ENCODE peak calls at places on chromosomes 13 and 19, in eight cellular contexts. I is astrocyte of the cerebellum, C is cardiac muscle cell, D is bronchial epithelial cell, M is testis, H is kidney, Y is colonic mucosa, S is lower lobe of right lung. E is an unnamed sample.
A peak's percentile ranks its signal among the peaks of the same experiment; 100 is the strongest.

GRCh38 chr19:42253245-42254082 is 1.5 kb downstream of the ERF start:
- DNase-seq in I (no peak), C (peak; percentile 75), D (no peak), M (peak; percentile 78), H (peak; percentile 92), Y (peak; percentile 78), S (peak; percentile 77), E (no peak)

GRCh38 chr19:16143399-16144215 is at the start of gene HSH2D:
- DNase-seq in I (no peak), C (no peak), D (peak; percentile 52), M (no peak), H (peak; percentile 91), Y (peak; percentile 92), S (peak; percentile 94), E (no peak)

GRCh38 chr19:48674921-48675824 is 2.4 kb upstream of the NTN5 start:
- DNase-seq in I (peak; percentile 65), C (peak; percentile 91), D (peak; percentile 58), M (peak; percentile 94), H (peak; percentile 86), Y (peak; percentile 87), S (peak; percentile 80), E (peak; percentile 65)

GRCh38 chr13:67549331-67549730 is 319.2 kb upstream of the PCDH9 start:
- DNase-seq in I (peak; percentile 86), C (no peak), D (peak; percentile 3), M (no peak), H (no peak), Y (no peak), S (no peak), E (no peak)

GRCh38 chr13:99357920-99358319 is 50.7 kb upstream of the GPR183 start:
- DNase-seq in I (no peak), C (no peak), D (no peak), M (no peak), H (no peak), Y (no peak), S (no peak), E (no peak)

GRCh38 chr13:110641055-110642015 is 26.0 kb downstream of the NAXD start:
- DNase-seq in I (no peak), C (no peak), D (no peak), M (peak; percentile 72), H (no peak), Y (no peak), S (no peak), E (no peak)

GRCh38 chr19:2207991-2208860 is 27.9 kb downstream of the PLEKHJ1 start:
- DNase-seq in I (no peak), C (peak; percentile 12), D (peak; percentile 14), M (peak; percentile 69), H (no peak), Y (peak; percentile 73), S (no peak), E (peak; percentile 51)

GRCh38 chr19:14830702-14831101 is 4.3 kb downstream of the OR7A5 start:
- DNase-seq in I (no peak), C (no peak), D (no peak), M (peak; percentile 85), H (no peak), Y (peak; percentile 17), S (no peak), E (no peak)

GRCh38 chr19:37903096-37903495 is 3.3 kb downstream of the WDR87 start:
- DNase-seq in I (no peak), C (peak; percentile 58), D (no peak), M (no peak), H (peak; percentile 30), Y (no peak), S (no peak), E (no peak)

GRCh38 chr19:35991731-35992450 is 3.1 kb upstream of the SDHAF1 start:
- DNase-seq in I (no peak), C (no peak), D (no peak), M (no peak), H (no peak), Y (no peak), S (no peak), E (no peak)

GRCh38 chr13:100627142-100627541 is 38.6 kb upstream of the GGACT start:
- DNase-seq in I (no peak), C (no peak), D (no peak), M (no peak), H (no peak), Y (no peak), S (no peak), E (no peak)

GRCh38 chr13:36030670-36031331 is 100.4 kb downstream of the DCLK1 start:
- DNase-seq in I (peak; percentile 89), C (no peak), D (peak; percentile 95), M (no peak), H (no peak), Y (no peak), S (no peak), E (no peak)

GRCh38 chr19:19459707-19460251 is 54.3 kb downstream of the GATAD2A start:
- DNase-seq in I (no peak), C (no peak), D (peak; percentile 64), M (no peak), H (peak; percentile 75), Y (no peak), S (peak; percentile 65), E (no peak)

GRCh38 chr19:19656451-19657396 is 6.8 kb downstream of the ATP13A1 start:
- DNase-seq in I (no peak), C (no peak), D (no peak), M (no peak), H (peak; percentile 69), Y (no peak), S (no peak), E (no peak)

GRCh38 chr13:30629527-30629926 is 11.8 kb downstream of the USPL1 start:
- DNase-seq in I (no peak), C (peak; percentile 12), D (no peak), M (no peak), H (no peak), Y (no peak), S (no peak), E (no peak)

GRCh38 chr19:10603873-10604459 is 16.9 kb upstream of the AP1M2 start:
- DNase-seq in I (no peak), C (no peak), D (no peak), M (no peak), H (no peak), Y (no peak), S (no peak), E (no peak)

DNA sequence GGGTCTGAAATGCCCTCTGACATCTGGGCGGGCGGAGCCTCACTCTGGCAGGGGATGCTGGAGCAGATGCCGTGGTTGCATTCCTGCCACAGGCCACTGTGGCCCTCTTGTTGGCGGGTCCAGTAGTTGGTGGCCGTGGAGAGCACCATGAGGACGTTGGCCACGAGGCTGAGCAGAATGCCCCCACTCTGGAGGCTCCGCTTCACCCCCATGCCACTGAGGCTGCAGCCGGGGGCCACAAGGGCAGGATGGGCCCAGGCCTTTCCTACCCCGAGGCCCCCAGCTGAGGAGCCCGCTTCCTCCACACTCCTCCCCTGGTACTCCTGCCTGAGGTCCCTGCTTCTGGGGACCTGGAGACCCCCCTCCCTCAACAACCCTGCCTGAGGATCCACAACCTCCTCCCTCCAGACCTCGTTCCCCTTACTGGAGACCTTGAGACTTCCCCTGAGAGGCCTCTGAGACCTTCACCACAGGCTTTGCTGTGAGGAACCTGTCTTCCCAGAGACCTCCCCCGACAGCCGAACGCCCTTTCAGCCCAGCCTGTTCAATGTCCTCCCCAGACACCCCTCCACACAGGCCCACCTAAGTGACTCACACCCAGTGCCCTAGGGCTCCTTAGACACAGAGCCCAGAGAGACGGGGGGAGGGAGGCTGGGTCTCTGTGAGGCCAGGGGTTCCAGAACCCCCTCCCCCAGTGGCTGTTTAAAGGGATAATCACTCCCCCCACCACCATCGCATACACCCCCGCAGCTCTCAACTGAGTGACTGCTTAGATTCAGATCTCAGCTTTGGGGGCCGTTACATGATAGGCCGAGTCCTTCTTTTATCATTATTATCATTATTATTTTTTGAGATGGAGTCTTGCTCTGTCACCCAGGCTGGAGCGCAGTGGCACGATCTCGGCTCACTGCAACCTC is at the start of gene CLDND2:
- DNase-seq in I (no peak), C (no peak), D (no peak), M (no peak), H (no peak), Y (no peak), S (no peak), E (no peak)
- H3K4me3 ChIP-seq in I (peak within 1 kb of the TSS; percentile 63), C (peak within 1 kb of the TSS; percentile 55), D (peak within 1 kb of the TSS; percentile 58), M (peak within 1 kb of the TSS; percentile 69), H (peak within 1 kb of the TSS; percentile 94), Y (peak within 1 kb of the TSS; percentile 76), S (peak within 1 kb of the TSS; percentile 86), E (peak within 1 kb of the TSS; percentile 92)

GRCh38 chr13:43584711-43585110 is 202.1 kb downstream of the ENOX1 start:
- DNase-seq in I (no peak), C (no peak), D (no peak), M (no peak), H (no peak), Y (no peak), S (no peak), E (no peak)

GRCh38 chr13:43574601-43575000 is 212.2 kb downstream of the ENOX1 start:
- DNase-seq in I (no peak), C (no peak), D (no peak), M (no peak), H (no peak), Y (no peak), S (no peak), E (no peak)

GRCh38 chr13:43583331-43583730 is 203.4 kb downstream of the ENOX1 start:
- DNase-seq in I (no peak), C (no peak), D (no peak), M (no peak), H (no peak), Y (no peak), S (no peak), E (no peak)

GRCh38 chr13:43579321-43579720 is 207.5 kb downstream of the ENOX1 start:
- DNase-seq in I (no peak), C (no peak), D (no peak), M (no peak), H (no peak), Y (no peak), S (no peak), E (no peak)

GRCh38 chr13:43580280-43580679 is 206.5 kb downstream of the ENOX1 start:
- DNase-seq in I (no peak), C (no peak), D (no peak), M (no peak), H (no peak), Y (no peak), S (no peak), E (no peak)
- TF ChIP-seq CTCF in I (no peak), C (no peak), D (no peak), M (no peak), H (no peak), Y (no peak), S (no peak), E (no peak)

DNA sequence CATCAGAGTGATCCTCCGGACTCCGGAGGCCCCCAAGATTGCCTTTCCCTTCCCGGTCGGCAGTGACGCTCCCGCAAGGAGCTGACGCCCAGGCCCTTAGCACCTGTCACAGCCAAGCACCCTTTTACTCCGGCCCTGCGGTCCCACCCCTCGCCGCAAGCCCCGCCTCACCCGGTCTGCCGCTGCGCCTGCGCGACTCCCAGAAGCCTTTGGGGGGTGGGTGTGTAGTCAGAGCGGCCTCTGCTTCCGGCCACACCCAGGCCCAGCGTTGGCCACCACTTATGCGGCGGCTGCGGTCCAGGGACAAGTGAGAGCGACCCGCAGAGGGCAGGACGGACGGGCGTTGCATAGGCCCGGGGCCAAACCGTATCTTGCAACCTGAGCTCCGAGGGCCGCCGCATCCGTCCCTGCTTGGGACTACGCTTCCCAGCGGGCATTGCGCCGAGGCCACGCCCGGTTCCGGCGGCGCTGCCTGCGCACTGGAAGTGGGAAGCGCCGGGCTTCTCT is 441 bp upstream of the ZFP28 start:
- DNase-seq in I (peak; percentile 76), C (peak; percentile 86), D (peak; percentile 80), M (peak; percentile 93), H (peak; percentile 98), Y (peak; percentile 93), S (peak; percentile 92), E (peak; percentile 46)
- H3K4me3 ChIP-seq in I (peak overlapping the region; percentile 72), C (peak overlapping the region; percentile 77), D (peak overlapping the region; percentile 84), M (peak overlapping the region; percentile 81), H (peak overlapping the region; percentile 73), Y (peak overlapping the region; percentile 65), S (peak overlapping the region; percentile 78), E (peak overlapping the region; percentile 52)

GRCh38 chr19:7366701-7367420 is 18.1 kb downstream of the ARHGEF18 start:
- DNase-seq in I (no peak), C (no peak), D (peak; percentile 46), M (no peak), H (peak; percentile 34), Y (peak; percentile 33), S (no peak), E (peak; percentile 30)
- TF ChIP-seq CTCF in I (peak; percentile 30), C (peak; percentile 36), D (peak; percentile 22), M (no peak), H (peak; percentile 6), Y (peak; percentile 22), S (peak; percentile 39), E (peak; percentile 45)